ENCODE peak calls at places on chromosomes 12 and 14, in seven cellular contexts. L is MM.1S, D is left lung, M is amniotic stem cell, F is ACHN, N is NCI-H446, X is fibroblast of lung. R is an unnamed sample.

GRCh38 chr12:47851303-47851952 is 31.7 kb upstream of the HDAC7 start:
- DNase-seq in L (no peak), D (no peak), M (no peak), F (no peak), N (no peak), X (no peak), R (no peak)

GRCh38 chr12:128994869-128995268 is 141.6 kb downstream of the GLT1D1 start:
- DNase-seq in L (no peak), D (no peak), M (no peak), F (no peak), N (no peak), X (no peak), R (no peak)

GRCh38 chr14:71365305-71365865 is 458.1 kb downstream of the PCNX1 start:
- DNase-seq in L (no peak), D (no peak), M (no peak), F (no peak), N (no peak), X (no peak), R (no peak)

GRCh38 chr14:65239143-65239672 is 136.9 kb upstream of the MAX start:
- DNase-seq in L (no peak), D (no peak), M (no peak), F (peak; percentile 68), N (no peak), X (peak; percentile 67), R (no peak)

GRCh38 chr14:22448905-22449611 is 140.0 kb downstream of the DAD1 start:
- DNase-seq in L (no peak), D (no peak), M (no peak), F (no peak), N (peak; percentile 17), X (peak; percentile 31), R (no peak)

GRCh38 chr12:81329088-81329487 is 251.2 kb downstream of the ACSS3 start:
- DNase-seq in L (peak; percentile 35), D (no peak), M (no peak), F (peak; percentile 46), N (peak; percentile 13), X (peak; percentile 5), R (no peak)

GRCh38 chr12:94263905-94264655 is 115.7 kb downstream of the PLXNC1 start:
- DNase-seq in L (no peak), D (peak; percentile 84), M (no peak), F (no peak), N (no peak), X (no peak), R (no peak)

GRCh38 chr14:91892918-91893527 is 25.7 kb upstream of the TC2N start:
- DNase-seq in L (no peak), D (no peak), M (no peak), F (peak; percentile 20), N (no peak), X (no peak), R (no peak)

GRCh38 chr12:121189061-121189886 is 20.7 kb upstream of the P2RX4 start:
- DNase-seq in L (no peak), D (no peak), M (no peak), F (peak; percentile 71), N (no peak), X (no peak), R (no peak)

GRCh38 chr14:73231874-73232851 is 5.1 kb upstream of the PAPLN start:
- DNase-seq in L (no peak), D (no peak), M (no peak), F (peak; percentile 38), N (no peak), X (no peak), R (no peak)

GRCh38 chr12:12265571-12266388 is 1.1 kb downstream of the LRP6 start:
- DNase-seq in L (peak; percentile 14), D (no peak), M (no peak), F (peak; percentile 39), N (no peak), X (peak; percentile 66), R (no peak)

GRCh38 chr12:50314629-50315312 is 31.5 kb upstream of the LIMA1 start:
- DNase-seq in L (no peak), D (no peak), M (peak; percentile 14), F (peak; percentile 54), N (peak; percentile 66), X (peak; percentile 81), R (no peak)

GRCh38 chr12:96233168-96233567 is 39.0 kb downstream of the ELK3 start:
- DNase-seq in L (no peak), D (no peak), M (no peak), F (no peak), N (peak; percentile 43), X (no peak), R (peak; percentile 61)

GRCh38 chr14:63960926-63961567 is 108.2 kb downstream of the SYNE2 start:
- DNase-seq in L (no peak), D (no peak), M (peak; percentile 7), F (no peak), N (no peak), X (peak; percentile 28), R (no peak)

GRCh38 chr14:73740921-73741326 is 26.7 kb upstream of the PNMA1 start:
- DNase-seq in L (no peak), D (peak; percentile 88), M (no peak), F (no peak), N (no peak), X (peak; percentile 82), R (peak; percentile 90)

GRCh38 chr14:54754623-54755386 is 147.8 kb downstream of the GCH1 start:
- DNase-seq in L (no peak), D (no peak), M (no peak), F (no peak), N (no peak), X (no peak), R (no peak)

GRCh38 chr14:54653764-54654469 is 87.0 kb downstream of the SAMD4A start:
- DNase-seq in L (no peak), D (no peak), M (no peak), F (peak; percentile 53), N (no peak), X (peak; percentile 71), R (peak; percentile 74)

GRCh38 chr14:58367296-58367695 is 28.4 kb upstream of the TOMM20L start:
- DNase-seq in L (no peak), D (no peak), M (no peak), F (no peak), N (no peak), X (no peak), R (no peak)

GRCh38 chr12:53078425-53079225 is 565 bp downstream of the SPRYD3 start:
- DNase-seq in L (peak; percentile 70), D (peak; percentile 21), M (no peak), F (no peak), N (no peak), X (no peak), R (peak; percentile 63)

GRCh38 chr14:100252684-100253083 is 13.7 kb downstream of the YY1 start:
- DNase-seq in L (no peak), D (no peak), M (no peak), F (no peak), N (no peak), X (no peak), R (no peak)

GRCh38 chr14:58491593-58491992 is 64.1 kb downstream of the KIAA0586 start:
- DNase-seq in L (no peak), D (no peak), M (peak; percentile 4), F (no peak), N (no peak), X (peak; percentile 46), R (no peak)

GRCh38 chr14:99821519-99822165 is 28.4 kb downstream of the EML1 start:
- DNase-seq in L (no peak), D (no peak), M (no peak), F (peak; percentile 28), N (no peak), X (peak; percentile 79), R (no peak)

GRCh38 chr12:120235369-120236123 is 30.0 kb downstream of the PXN start:
- DNase-seq in L (no peak), D (peak; percentile 55), M (no peak), F (peak; percentile 47), N (peak; percentile 7), X (no peak), R (no peak)

GRCh38 chr12:30154996-30155730 is 371.4 kb upstream of the TMTC1 start:
- DNase-seq in L (no peak), D (no peak), M (no peak), F (no peak), N (no peak), X (no peak), R (no peak)

GRCh38 chr14:58768977-58769376 is 131.2 kb downstream of the DACT1 start:
- DNase-seq in L (no peak), D (no peak), M (no peak), F (no peak), N (no peak), X (no peak), R (no peak)

GRCh38 chr14:52277552-52277951 is 10.1 kb downstream of the PTGDR start:
- DNase-seq in L (no peak), D (no peak), M (no peak), F (no peak), N (no peak), X (no peak), R (no peak)

GRCh38 chr12:752673-753400 is 458 bp downstream of the WNK1 start:
- DNase-seq in L (peak; percentile 60), D (peak; percentile 93), M (peak; percentile 16), F (peak; percentile 72), N (peak; percentile 54), X (peak; percentile 48), R (peak; percentile 84)

GRCh38 chr12:103462675-103463074 is 33.1 kb downstream of the C12orf42 start:
- DNase-seq in L (no peak), D (no peak), M (no peak), F (no peak), N (no peak), X (no peak), R (no peak)

GRCh38 chr12:12327802-12328201 is 22.2 kb downstream of the MANSC1 start:
- DNase-seq in L (peak; percentile 69), D (no peak), M (peak; percentile 52), F (peak; percentile 84), N (peak; percentile 68), X (peak; percentile 79), R (no peak)

GRCh38 chr12:20883288-20883687 is 72.8 kb downstream of the SLCO1B3 start:
- DNase-seq in L (no peak), D (no peak), M (no peak), F (no peak), N (no peak), X (no peak), R (no peak)

GRCh38 chr12:107580750-107581529 is 104.7 kb upstream of the PWP1 start:
- DNase-seq in L (no peak), D (peak; percentile 78), M (no peak), F (no peak), N (no peak), X (no peak), R (no peak)

GRCh38 chr12:102847131-102847530 is 69.9 kb downstream of the PAH start:
- DNase-seq in L (no peak), D (no peak), M (no peak), F (peak; percentile 45), N (no peak), X (no peak), R (no peak)

GRCh38 chr12:113242018-113242418 is 20.8 kb downstream of the TPCN1 start:
- DNase-seq in L (no peak), D (no peak), M (peak; percentile 67), F (peak; percentile 93), N (no peak), X (no peak), R (peak; percentile 70)

GRCh38 chr12:62933220-62933870 is 1.6 kb downstream of the PPM1H start:
- DNase-seq in L (no peak), D (peak; percentile 61), M (no peak), F (peak; percentile 64), N (peak; percentile 9), X (no peak), R (no peak)

GRCh38 chr14:71650187-71650586 is 282.0 kb upstream of the RGS6 start:
- DNase-seq in L (no peak), D (no peak), M (no peak), F (no peak), N (no peak), X (no peak), R (no peak)

GRCh38 chr12:121933522-121934317 is 15.3 kb downstream of the CFAP251 start:
- DNase-seq in L (no peak), D (peak; percentile 84), M (no peak), F (peak; percentile 59), N (no peak), X (no peak), R (no peak)

GRCh38 chr12:1533205-1533601 is 61.2 kb downstream of the FBXL14 start:
- DNase-seq in L (peak; percentile 79), D (no peak), M (no peak), F (peak; percentile 44), N (no peak), X (no peak), R (no peak)

GRCh38 chr12:69321356-69321755 is 26.8 kb upstream of the LYZ start:
- DNase-seq in L (no peak), D (no peak), M (no peak), F (no peak), N (no peak), X (no peak), R (no peak)

R was measured in suprapubic skin.